ENCODE peak calls at places on chromosomes 2 and 18, in eight cellular contexts. U is cardiac muscle cell; X is CD4-positive, alpha-beta memory T cell; Q is heart left ventricle; H is GM23248; J is IMR-90; D is astrocyte; N is transverse colon. Z is an unnamed sample.

GRCh38 chr2:197137234-197137633 is 173.3 kb downstream of the ANKRD44 start:
- DNase-seq in U (no peak), N (no peak), X (no peak), H (peak; percentile 74), J (peak; percentile 77), Q (no peak), D (peak; percentile 67), Z (no peak)

GRCh38 chr2:120892967-120893667 is 157.4 kb downstream of the GLI2 start:
- DNase-seq in X (no peak), U (peak; percentile 74), N (no peak), J (peak; percentile 80), H (peak; percentile 77), D (peak; percentile 71), Q (no peak), Z (peak; percentile 69)

GRCh38 chr2:241568738-241569137 is 10.2 kb downstream of the BOK start:
- DNase-seq in J (no peak), N (no peak), X (no peak), H (no peak), D (no peak), U (no peak), Q (no peak), Z (no peak)

GRCh38 chr2:202035089-202035940 is 1.7 kb downstream of the FZD7 start:
- DNase-seq in J (peak; percentile 87), N (peak; percentile 60), Q (peak; percentile 79), H (peak; percentile 90), X (no peak), D (peak; percentile 71), U (peak; percentile 75), Z (peak; percentile 62)

GRCh38 chr2:208103616-208104015 is 20.7 kb downstream of the CRYGD start:
- DNase-seq in N (no peak), J (no peak), Q (no peak), U (no peak), H (no peak), D (no peak), X (no peak), Z (no peak)

GRCh38 chr2:223010641-223011040 is 41.3 kb upstream of the KCNE4 start:
- DNase-seq in X (no peak), D (peak; percentile 90), J (peak; percentile 96), H (peak; percentile 91), N (no peak), U (no peak), Q (no peak), Z (no peak)

GRCh38 chr18:8477615-8478014 is 131.6 kb upstream of the RAB12 start:
- DNase-seq in U (no peak), Q (no peak), X (no peak), H (no peak), J (no peak), D (no peak), N (no peak), Z (no peak)

GRCh38 chr2:9207641-9208301 is 1.2 kb downstream of the ASAP2 start:
- DNase-seq in H (peak; percentile 60), X (no peak), J (no peak), Q (no peak), U (peak; percentile 32), N (peak; percentile 64), D (no peak), Z (no peak)

GRCh38 chr2:67649331-67650071 is 252.4 kb downstream of the ETAA1 start:
- DNase-seq in J (peak; percentile 61), H (peak; percentile 64), N (no peak), X (no peak), D (peak; percentile 47), Q (peak; percentile 75), U (peak; percentile 36), Z (peak; percentile 43)

GRCh38 chr2:43131051-43131889 is 95.1 kb downstream of the ZFP36L2 start:
- DNase-seq in X (peak; percentile 90), U (peak; percentile 49), D (peak; percentile 91), J (peak; percentile 92), N (peak; percentile 93), Q (peak; percentile 74), H (peak; percentile 97), Z (peak; percentile 92)
- H3K4me1 ChIP-seq in X (peaks cover 91% of the 10 kb centered on the region), U (peaks cover 8% of the 10 kb centered on the region), D (peaks cover 27% of the 10 kb centered on the region), J (peaks cover 16% of the 10 kb centered on the region), N (peaks cover 39% of the 10 kb centered on the region), Q (peaks cover 60% of the 10 kb centered on the region), H (peaks cover 19% of the 10 kb centered on the region), Z (peaks cover 16% of the 10 kb centered on the region)

GRCh38 chr2:151810506-151810905 is 17.7 kb downstream of the ARL5A start:
- DNase-seq in H (no peak), J (no peak), D (no peak), N (no peak), Q (no peak), X (no peak), U (no peak), Z (no peak)

GRCh38 chr2:151805343-151805742 is 22.9 kb downstream of the ARL5A start:
- DNase-seq in D (no peak), Q (no peak), H (no peak), J (no peak), U (no peak), X (no peak), N (no peak), Z (no peak)

GRCh38 chr2:151809073-151809383 is 19.2 kb downstream of the ARL5A start:
- DNase-seq in Q (no peak), D (no peak), X (no peak), J (no peak), U (no peak), H (no peak), N (no peak), Z (no peak)

GRCh38 chr2:151805961-151806360 is 22.3 kb downstream of the ARL5A start:
- DNase-seq in X (no peak), U (no peak), Q (no peak), D (no peak), H (no peak), N (no peak), J (no peak), Z (no peak)

DNA sequence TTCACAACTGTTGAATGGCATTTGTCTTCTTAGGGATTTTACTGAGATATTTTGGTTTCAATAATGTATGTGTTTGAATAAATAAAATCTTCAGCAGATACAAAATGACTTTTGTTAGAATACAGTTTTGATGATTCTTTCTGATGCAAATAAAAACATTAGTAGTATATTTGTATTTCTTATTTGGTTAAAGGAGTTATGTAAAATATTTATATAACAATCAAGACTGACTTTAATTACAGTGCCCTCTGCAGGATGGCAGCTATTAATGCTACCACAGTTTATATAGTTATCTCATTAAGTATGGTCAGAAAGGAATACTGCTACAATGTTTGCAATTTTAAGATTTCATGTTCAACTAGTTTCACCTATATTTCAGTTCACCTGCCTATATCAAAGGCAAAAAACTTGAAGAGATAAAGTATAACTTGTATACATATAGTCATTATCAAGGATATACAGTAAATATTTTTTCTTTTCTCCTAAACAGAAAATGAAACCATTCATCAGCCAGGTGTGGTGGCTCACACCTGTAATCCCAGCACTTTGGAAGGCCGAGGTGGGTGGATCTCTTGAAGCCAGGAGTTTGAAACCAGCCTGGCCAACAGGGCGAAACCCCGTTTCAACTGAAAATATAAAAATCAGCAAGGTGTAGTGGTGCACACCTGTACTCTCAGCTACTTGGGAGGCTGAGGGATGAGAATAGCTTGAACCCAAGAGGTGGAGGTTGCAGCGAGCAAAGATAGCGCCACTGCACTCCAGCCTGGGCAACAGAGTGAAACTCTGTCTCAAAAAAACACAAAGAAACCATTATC is 19.8 kb downstream of the ARL5A start:
- DNase-seq in D (peak; percentile 14), J (peak; percentile 43), X (peak; percentile 40), N (no peak), Q (no peak), H (peak; percentile 66), U (no peak), Z (no peak)
- H3K36me3 ChIP-seq in D (peaks cover 16% of the 10 kb centered on the region), J (peaks cover 10% of the 10 kb centered on the region), X (peaks cover 21% of the 10 kb centered on the region), N (no peaks in the 10 kb centered on the region), Q (no peaks in the 10 kb centered on the region), H (peaks cover 28% of the 10 kb centered on the region), U (peaks cover 54% of the 10 kb centered on the region), Z (no peaks in the 10 kb centered on the region)

GRCh38 chr18:5630766-5631413 is 87.1 kb upstream of the EPB41L3 start:
- DNase-seq in Q (peak; percentile 30), J (no peak), H (no peak), X (no peak), N (no peak), D (peak; percentile 53), U (no peak), Z (no peak)

GRCh38 chr18:5632041-5632440 is 88.2 kb upstream of the EPB41L3 start:
- DNase-seq in Q (no peak), X (no peak), D (no peak), U (no peak), N (no peak), J (no peak), H (no peak), Z (no peak)

GRCh38 chr18:5628512-5629255 is 84.9 kb upstream of the EPB41L3 start:
- DNase-seq in Q (peak; percentile 67), J (peak; percentile 17), N (peak; percentile 86), H (peak; percentile 65), U (peak; percentile 78), D (peak; percentile 29), X (no peak), Z (peak; percentile 27)

GRCh38 chr18:5627756-5628511 is 84.1 kb upstream of the EPB41L3 start:
- DNase-seq in X (no peak), U (no peak), H (no peak), Q (peak; percentile 64), N (peak; percentile 16), D (no peak), J (no peak), Z (no peak)

GRCh38 chr18:5630057-5630765 is 86.4 kb upstream of the EPB41L3 start:
- DNase-seq in D (no peak), Q (peak; percentile 87), U (peak; percentile 96), J (peak; percentile 41), H (peak; percentile 68), X (no peak), N (peak; percentile 88), Z (peak; percentile 44)
- H3K4me3 ChIP-seq in D (peak overlapping the region; percentile 65), Q (peak overlapping the region; percentile 59), U (peak overlapping the region; percentile 96), J (peak overlapping the region; percentile 60), H (peak overlapping the region; percentile 75), X (no peak overlapping the region), N (peak overlapping the region; percentile 63), Z (peak overlapping the region; percentile 78)

DNA sequence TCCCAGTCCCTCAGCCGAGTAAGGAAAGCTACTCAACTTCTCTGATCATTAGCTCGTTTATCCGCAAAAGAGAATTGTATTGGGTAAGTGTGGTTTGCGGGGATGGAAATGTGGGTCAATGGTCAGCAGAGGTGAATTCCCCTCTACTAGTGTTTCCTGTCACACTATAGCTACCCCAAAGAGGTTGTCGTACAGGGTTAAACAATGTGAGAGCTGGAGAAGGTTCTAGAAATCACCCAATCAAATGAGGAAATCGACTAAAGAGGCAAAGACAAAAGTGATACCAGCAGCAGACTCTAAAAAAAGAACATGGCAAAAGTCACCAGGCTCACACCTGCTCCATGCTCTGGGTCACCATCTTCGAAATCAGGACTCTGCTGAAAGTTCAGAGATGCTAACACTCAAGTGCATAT is 144.7 kb upstream of the ITGA4 start:
- DNase-seq in Q (no peak), H (no peak), U (no peak), J (no peak), X (peak; percentile 44), N (peak; percentile 21), D (no peak), Z (no peak)
- H3K4me1 ChIP-seq in Q (no peaks in the 10 kb centered on the region), H (no peaks in the 10 kb centered on the region), U (no peaks in the 10 kb centered on the region), J (no peaks in the 10 kb centered on the region), X (peaks cover 75% of the 10 kb centered on the region), N (no peaks in the 10 kb centered on the region), D (no peaks in the 10 kb centered on the region), Z (no peaks in the 10 kb centered on the region)

Z was measured in gastrocnemius medialis.